ENCODE peak calls at places on chromosomes 11 and 22, in eight cellular contexts. One of them, this sample, is unnamed.

GRCh38 chr11:130573767-130574166 is 125.3 kb downstream of the ADAMTS15 start:
- DNase-seq in heart left ventricle: no peak
- DNase-seq in stimulated activated naive CD8-positive, alpha-beta T cell treated with anti-CD3 and anti-CD28 coated beads, Interleukin-15, amount 100 ng/mL, for 72 hours: no peak
- DNase-seq in T1000: no peak
- DNase-seq in stimulated activated CD8-positive, alpha-beta memory T cell treated with anti-CD3 and anti-CD28 coated beads, Interleukin-4, amount 100 ng/mL, for 4 hours: no peak
- DNase-seq in NCI-H460: no peak
- DNase-seq in neural crest cell: no peak
- DNase-seq in choroid plexus epithelial cell: no peak
- DNase-seq in this sample: no peak

GRCh38 chr22:49402169-49402568 is 425.5 kb downstream of the BRD1 start:
- DNase-seq in heart left ventricle: no peak
- DNase-seq in stimulated activated naive CD8-positive, alpha-beta T cell treated with anti-CD3 and anti-CD28 coated beads, Interleukin-15, amount 100 ng/mL, for 72 hours: no peak
- DNase-seq in T1000: no peak
- DNase-seq in stimulated activated CD8-positive, alpha-beta memory T cell treated with anti-CD3 and anti-CD28 coated beads, Interleukin-4, amount 100 ng/mL, for 4 hours: no peak
- DNase-seq in NCI-H460: no peak
- DNase-seq in neural crest cell: no peak
- DNase-seq in choroid plexus epithelial cell: no peak
- DNase-seq in this sample: no peak

GRCh38 chr11:396948-397548 is 3.0 kb downstream of the PKP3 start:
- DNase-seq in heart left ventricle: peak
- DNase-seq in stimulated activated naive CD8-positive, alpha-beta T cell treated with anti-CD3 and anti-CD28 coated beads, Interleukin-15, amount 100 ng/mL, for 72 hours: peak
- DNase-seq in T1000: no peak
- DNase-seq in stimulated activated CD8-positive, alpha-beta memory T cell treated with anti-CD3 and anti-CD28 coated beads, Interleukin-4, amount 100 ng/mL, for 4 hours: no peak
- DNase-seq in NCI-H460: no peak
- DNase-seq in neural crest cell: no peak
- DNase-seq in choroid plexus epithelial cell: peak
- DNase-seq in this sample: peak

GRCh38 chr11:31641477-31642062 is 132.0 kb downstream of the ELP4 start:
- DNase-seq in heart left ventricle: no peak
- DNase-seq in stimulated activated naive CD8-positive, alpha-beta T cell treated with anti-CD3 and anti-CD28 coated beads, Interleukin-15, amount 100 ng/mL, for 72 hours: no peak
- DNase-seq in T1000: no peak
- DNase-seq in stimulated activated CD8-positive, alpha-beta memory T cell treated with anti-CD3 and anti-CD28 coated beads, Interleukin-4, amount 100 ng/mL, for 4 hours: no peak
- DNase-seq in NCI-H460: peak
- DNase-seq in neural crest cell: peak
- DNase-seq in choroid plexus epithelial cell: peak
- DNase-seq in this sample: no peak

GRCh38 chr22:17748555-17749353 is 25.5 kb downstream of the BID start:
- DNase-seq in heart left ventricle: no peak
- DNase-seq in stimulated activated naive CD8-positive, alpha-beta T cell treated with anti-CD3 and anti-CD28 coated beads, Interleukin-15, amount 100 ng/mL, for 72 hours: no peak
- DNase-seq in T1000: no peak
- DNase-seq in stimulated activated CD8-positive, alpha-beta memory T cell treated with anti-CD3 and anti-CD28 coated beads, Interleukin-4, amount 100 ng/mL, for 4 hours: no peak
- DNase-seq in NCI-H460: no peak
- DNase-seq in neural crest cell: peak
- DNase-seq in choroid plexus epithelial cell: no peak
- DNase-seq in this sample: no peak

GRCh38 chr11:69004411-69005182 is 8.4 kb downstream of the MRGPRF start:
- DNase-seq in heart left ventricle: no peak
- DNase-seq in stimulated activated naive CD8-positive, alpha-beta T cell treated with anti-CD3 and anti-CD28 coated beads, Interleukin-15, amount 100 ng/mL, for 72 hours: no peak
- DNase-seq in T1000: no peak
- DNase-seq in stimulated activated CD8-positive, alpha-beta memory T cell treated with anti-CD3 and anti-CD28 coated beads, Interleukin-4, amount 100 ng/mL, for 4 hours: no peak
- DNase-seq in NCI-H460: no peak
- DNase-seq in neural crest cell: no peak
- DNase-seq in choroid plexus epithelial cell: no peak
- DNase-seq in this sample: no peak

GRCh38 chr11:117462848-117463247 is 135.2 kb downstream of the CEP164 start:
- DNase-seq in heart left ventricle: no peak
- DNase-seq in stimulated activated naive CD8-positive, alpha-beta T cell treated with anti-CD3 and anti-CD28 coated beads, Interleukin-15, amount 100 ng/mL, for 72 hours: no peak
- DNase-seq in T1000: no peak
- DNase-seq in stimulated activated CD8-positive, alpha-beta memory T cell treated with anti-CD3 and anti-CD28 coated beads, Interleukin-4, amount 100 ng/mL, for 4 hours: no peak
- DNase-seq in NCI-H460: no peak
- DNase-seq in neural crest cell: no peak
- DNase-seq in choroid plexus epithelial cell: no peak
- DNase-seq in this sample: no peak

GRCh38 chr11:57315491-57315890 is 9.3 kb downstream of the TNKS1BP1 start:
- DNase-seq in heart left ventricle: no peak
- DNase-seq in stimulated activated naive CD8-positive, alpha-beta T cell treated with anti-CD3 and anti-CD28 coated beads, Interleukin-15, amount 100 ng/mL, for 72 hours: no peak
- DNase-seq in T1000: no peak
- DNase-seq in stimulated activated CD8-positive, alpha-beta memory T cell treated with anti-CD3 and anti-CD28 coated beads, Interleukin-4, amount 100 ng/mL, for 4 hours: no peak
- DNase-seq in NCI-H460: no peak
- DNase-seq in neural crest cell: no peak
- DNase-seq in choroid plexus epithelial cell: peak
- DNase-seq in this sample: no peak

GRCh38 chr11:93192163-93192562 is 5.6 kb downstream of the SLC36A4 start:
- DNase-seq in heart left ventricle: no peak
- DNase-seq in stimulated activated naive CD8-positive, alpha-beta T cell treated with anti-CD3 and anti-CD28 coated beads, Interleukin-15, amount 100 ng/mL, for 72 hours: no peak
- DNase-seq in T1000: no peak
- DNase-seq in stimulated activated CD8-positive, alpha-beta memory T cell treated with anti-CD3 and anti-CD28 coated beads, Interleukin-4, amount 100 ng/mL, for 4 hours: no peak
- DNase-seq in NCI-H460: no peak
- DNase-seq in neural crest cell: no peak
- DNase-seq in choroid plexus epithelial cell: no peak
- DNase-seq in this sample: no peak

GRCh38 chr11:26323837-26324236 is 8.1 kb upstream of the ANO3 start:
- DNase-seq in heart left ventricle: no peak
- DNase-seq in stimulated activated naive CD8-positive, alpha-beta T cell treated with anti-CD3 and anti-CD28 coated beads, Interleukin-15, amount 100 ng/mL, for 72 hours: no peak
- DNase-seq in T1000: no peak
- DNase-seq in stimulated activated CD8-positive, alpha-beta memory T cell treated with anti-CD3 and anti-CD28 coated beads, Interleukin-4, amount 100 ng/mL, for 4 hours: no peak
- DNase-seq in NCI-H460: no peak
- DNase-seq in neural crest cell: no peak
- DNase-seq in choroid plexus epithelial cell: no peak
- DNase-seq in this sample: no peak

This sample was measured in effector memory CD8-positive, alpha-beta T cell.